ENCODE peak calls at places on chromosomes 16 and 17, in six cellular contexts. U is lower lobe of right lung, F is esophagus muscularis mucosa, B is keratinocyte, N is left ventricle myocardium inferior, G is breast epithelium. M is an unnamed sample. For H3K4me1, the result is how much of the 10 kb centered on the place peaks cover.

GRCh38 chr17:6524520-6524919 is 31.8 kb downstream of the PITPNM3 start:
- DNase-seq in B (no peak), U (no peak), G (no peak), N (no peak), F (no peak), M (no peak)

GRCh38 chr17:83080641-83081560 is 1.5 kb downstream of the METRNL start:
- DNase-seq in G (no peak), F (no peak), B (no peak), N (no peak), U (peak), M (no peak)

GRCh38 chr17:63150994-63151464 is 185.0 kb downstream of the TANC2 start:
- DNase-seq in G (no peak), F (no peak), N (no peak), B (no peak), U (no peak), M (no peak)

GRCh38 chr16:50671644-50672260 is 9.4 kb downstream of the SNX20 start:
- DNase-seq in N (no peak), U (peak), F (no peak), G (no peak), B (peak), M (no peak)

GRCh38 chr16:5906351-5906750 is 808.8 kb upstream of the EEF2KMT start:
- DNase-seq in B (no peak), N (no peak), U (no peak), F (no peak), G (no peak), M (no peak)

GRCh38 chr16:14491831-14492529 is 138.1 kb downstream of the PARN start:
- DNase-seq in B (no peak), N (no peak), F (peak), U (no peak), G (no peak), M (no peak)

GRCh38 chr16:84184775-84185174 is 2.1 kb downstream of the TAF1C start:
- DNase-seq in G (no peak), U (no peak), B (no peak), N (peak), F (no peak), M (no peak)

GRCh38 chr16:29987371-29988085 is 7.9 kb downstream of the HIRIP3 start:
- DNase-seq in N (no peak), G (no peak), B (no peak), U (peak), F (no peak), M (no peak)

GRCh38 chr16:11253009-11253994 is 2.7 kb downstream of the SOCS1 start:
- DNase-seq in U (no peak), B (no peak), N (no peak), G (no peak), F (no peak), M (no peak)

GRCh38 chr16:57355898-57356414 is 2.6 kb upstream of the CCL22 start:
- DNase-seq in U (no peak), F (no peak), N (no peak), B (no peak), G (no peak), M (no peak)

GRCh38 chr16:88534731-88535141 is 35.5 kb upstream of the ZC3H18 start:
- DNase-seq in U (peak), B (no peak), G (no peak), F (no peak), N (peak), M (no peak)

GRCh38 chr17:40450175-40450574 is 6.9 kb downstream of the IGFBP4 start:
- DNase-seq in G (no peak), F (no peak), B (no peak), U (no peak), N (no peak), M (no peak)

GRCh38 chr17:53722407-53722806 is 100.3 kb upstream of the KIF2B start:
- DNase-seq in G (no peak), N (no peak), B (peak), F (no peak), U (no peak), M (no peak)

GRCh38 chr17:29155235-29155965 is 24.8 kb downstream of the MYO18A start:
- DNase-seq in B (no peak), F (no peak), G (no peak), N (no peak), U (peak), M (no peak)

GRCh38 chr17:82006468-82007227 is 16.0 kb downstream of the CENPX start:
- DNase-seq in U (no peak), B (no peak), N (no peak), F (no peak), G (no peak), M (no peak)

GRCh38 chr16:86229866-86230656 is 280.3 kb upstream of the FOXF1 start:
- DNase-seq in N (no peak), U (no peak), G (no peak), B (no peak), F (no peak), M (no peak)

GRCh38 chr17:954431-955164 is 25.0 kb downstream of the NXN start:
- DNase-seq in N (no peak), U (peak), G (no peak), F (no peak), B (no peak), M (no peak)

GRCh38 chr17:33725675-33726271 is 432.7 kb upstream of the ASIC2 start:
- DNase-seq in F (no peak), U (peak), N (peak), G (no peak), B (no peak), M (no peak)

GRCh38 chr17:61285483-61286320 is 113.9 kb upstream of the TBX2 start:
- DNase-seq in B (no peak), U (no peak), G (no peak), N (peak), F (no peak), M (no peak)

GRCh38 chr17:9162275-9162985 is 141.1 kb downstream of the NTN1 start:
- DNase-seq in B (no peak), U (no peak), N (no peak), F (no peak), G (no peak), M (no peak)
- TF ChIP-seq CTCF in B (no peak), U (no peak), N (peak), F (peak), G (no peak), M (peak)

GRCh38 chr16:4349332-4349731 is 1.8 kb downstream of the PAM16 start:
- DNase-seq in U (no peak), F (no peak), N (no peak), G (no peak), B (no peak), M (no peak)

GRCh38 chr16:4350787-4351659 is at the start of gene PAM16:
- DNase-seq in N (peak), U (peak), G (peak), F (peak), B (no peak), M (peak)

GRCh38 chr16:4347765-4348509 is 3.2 kb downstream of the PAM16 start:
- DNase-seq in N (no peak), G (no peak), F (no peak), B (no peak), U (peak), M (no peak)

GRCh38 chr16:4351880-4352279 is 759 bp upstream of the PAM16 start:
- DNase-seq in N (no peak), U (no peak), G (no peak), B (no peak), F (no peak), M (no peak)

DNA sequence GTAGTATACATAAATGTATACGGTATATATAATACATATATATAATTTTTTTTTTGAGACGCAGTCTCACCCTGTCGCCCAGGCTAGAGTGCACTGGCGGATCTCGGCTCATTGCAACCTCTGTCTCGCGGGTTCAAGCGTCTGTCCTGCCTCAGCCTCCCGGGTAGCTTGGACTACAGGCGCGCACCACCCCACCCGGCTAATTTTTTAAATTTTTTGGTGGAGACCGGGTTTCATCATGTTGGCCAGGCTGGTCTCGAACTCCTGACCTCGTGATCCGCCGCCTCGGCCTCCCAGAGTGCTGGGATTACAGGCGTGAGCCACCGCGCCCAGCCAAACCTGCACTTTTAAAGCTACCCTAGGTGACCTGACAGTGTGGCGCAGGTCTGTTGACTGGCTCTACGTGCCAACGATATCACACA is 745 bp downstream of the PAM16 start:
- DNase-seq in N (no peak), B (no peak), F (no peak), U (no peak), G (no peak), M (no peak)
- H3K27ac ChIP-seq in N (peak), B (peak), F (peak), U (peak), G (peak), M (peak)

DNA sequence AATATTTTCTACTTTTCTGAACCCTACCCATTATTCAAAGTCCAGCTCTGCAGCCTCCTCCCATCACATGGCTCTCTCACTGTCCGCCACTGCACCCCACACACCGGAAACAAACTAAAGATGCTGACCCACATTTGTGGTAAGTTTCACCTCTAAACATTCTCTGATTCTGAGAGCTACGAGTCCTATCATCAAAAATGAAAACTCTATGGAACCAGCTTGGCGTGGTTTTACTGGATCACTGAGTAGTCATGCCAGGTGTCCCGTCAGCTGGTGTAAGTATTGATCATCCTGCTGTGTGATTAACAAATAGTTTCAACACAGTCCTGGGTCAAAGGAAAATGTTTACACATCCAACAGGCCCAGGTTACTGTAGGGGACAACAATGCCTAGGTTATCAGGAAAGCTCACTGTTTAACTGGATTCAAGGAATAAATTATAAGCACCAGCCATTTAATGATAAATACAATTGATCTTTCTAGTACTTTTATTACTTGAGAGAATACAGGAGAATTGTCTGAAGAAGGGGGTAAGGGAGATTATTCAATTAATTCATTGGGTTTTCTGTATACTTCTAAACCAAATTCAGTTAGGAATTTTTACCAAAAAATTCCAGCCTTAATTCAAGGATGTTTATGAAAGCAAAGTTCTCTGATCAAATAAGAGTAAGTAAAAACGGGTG is 33.9 kb downstream of the CYTH1 start:
- DNase-seq in U (peak), B (no peak), G (no peak), F (no peak), N (no peak), M (no peak)
- H3K4me1 ChIP-seq in U (half or more), B (under half), G (under half), F (under half), N (half or more), M (half or more)

GRCh38 chr16:81453091-81453728 is 8.6 kb downstream of the CMIP start:
- DNase-seq in B (no peak), G (no peak), U (no peak), N (no peak), F (no peak), M (no peak)

GRCh38 chr16:81451753-81452680 is 7.4 kb downstream of the CMIP start:
- DNase-seq in F (no peak), U (peak), N (no peak), B (no peak), G (no peak), M (no peak)

GRCh38 chr16:81449899-81450608 is 5.4 kb downstream of the CMIP start:
- DNase-seq in N (no peak), G (no peak), U (no peak), B (no peak), F (no peak), M (no peak)

GRCh38 chr16:81449241-81449640 is 4.6 kb downstream of the CMIP start:
- DNase-seq in N (no peak), F (no peak), B (no peak), U (no peak), G (no peak), M (no peak)

GRCh38 chr16:81450783-81451491 is 6.3 kb downstream of the CMIP start:
- DNase-seq in N (no peak), F (no peak), U (no peak), B (no peak), G (no peak), M (no peak)
- TF ChIP-seq CTCF in N (no peak), F (no peak), U (no peak), B (no peak), G (no peak), M (no peak)

GRCh38 chr16:20178297-20178696 is 104.6 kb upstream of the GPR139 start:
- DNase-seq in U (no peak), B (no peak), G (no peak), N (no peak), F (peak), M (no peak)

GRCh38 chr16:20181949-20182348 is 108.3 kb upstream of the GPR139 start:
- DNase-seq in F (no peak), U (no peak), G (no peak), B (no peak), N (no peak), M (no peak)

GRCh38 chr16:20181386-20181785 is 107.7 kb upstream of the GPR139 start:
- DNase-seq in F (no peak), N (no peak), B (no peak), U (no peak), G (no peak), M (no peak)
- H3K27ac ChIP-seq in F (no peak), N (no peak), B (no peak), U (no peak), G (no peak), M (no peak)

M was measured in esophagus squamous epithelium.